ENCODE peak calls at places on chromosomes 11 and 22, in ten cellular contexts. G is heart right ventricle, L is PC-3, B is upper lobe of right lung, M is mucosa of descending colon, S is astrocyte of the spinal cord, T is tibial nerve, A is HepG2, D is foreskin fibroblast, Q is cardiac muscle cell. E is an unnamed sample.

GRCh38 chr11:64453466-64453865 is 94.5 kb downstream of the RPS6KA4 start:
- DNase-seq in L (no peak), T (no peak), Q (no peak), M (no peak), B (peak; percentile 38), G (no peak), S (no peak), D (no peak), A (no peak), E (no peak)

GRCh38 chr11:134529212-134530096 is 117.4 kb upstream of the B3GAT1 start:
- DNase-seq in M (no peak), A (no peak), D (no peak), L (no peak), B (peak; percentile 53), G (peak; percentile 2), Q (no peak), T (no peak), S (no peak), E (no peak)

GRCh38 chr11:123654566-123655081 is at the start of gene SCN3B:
- DNase-seq in A (peak; percentile 24), M (peak; percentile 62), S (peak; percentile 70), G (peak; percentile 73), Q (peak; percentile 71), D (peak; percentile 74), B (peak; percentile 75), T (no peak), L (peak; percentile 74), E (peak; percentile 26)

GRCh38 chr11:76839326-76839725 is 21.4 kb upstream of the ACER3 start:
- DNase-seq in M (no peak), D (no peak), L (peak; percentile 83), T (no peak), G (no peak), A (no peak), Q (no peak), S (no peak), B (no peak), E (no peak)

GRCh38 chr11:81987829-81988472 is 745.7 kb downstream of the FAM181B start:
- DNase-seq in Q (peak; percentile 41), D (peak; percentile 23), T (no peak), A (no peak), G (no peak), B (no peak), L (no peak), S (peak; percentile 22), M (no peak), E (peak; percentile 6)

GRCh38 chr11:74133416-74133815 is 37.4 kb downstream of the C2CD3 start:
- DNase-seq in B (no peak), L (no peak), T (no peak), D (no peak), M (no peak), Q (no peak), A (no peak), G (no peak), S (no peak), E (no peak)

GRCh38 chr11:1481483-1481825 is 5.1 kb downstream of the MOB2 start:
- DNase-seq in G (no peak), D (no peak), B (no peak), M (no peak), A (no peak), S (no peak), L (no peak), T (no peak), Q (no peak), E (no peak)

GRCh38 chr22:46445771-46446485 is 91.5 kb downstream of the CELSR1 start:
- DNase-seq in T (no peak), M (no peak), B (no peak), A (no peak), G (no peak), Q (no peak), S (no peak), L (no peak), D (no peak), E (no peak)

GRCh38 chr11:122628691-122629555 is 26.6 kb upstream of the UBASH3B start:
- DNase-seq in S (peak; percentile 75), B (peak; percentile 76), A (peak; percentile 65), G (peak; percentile 48), L (peak; percentile 94), D (peak; percentile 88), Q (peak; percentile 82), T (peak; percentile 69), M (no peak), E (peak; percentile 44)

GRCh38 chr11:96293583-96293982 is 49.4 kb downstream of the MAML2 start:
- DNase-seq in A (no peak), M (no peak), Q (peak; percentile 57), D (no peak), G (no peak), T (no peak), S (peak; percentile 29), L (no peak), B (no peak), E (no peak)

GRCh38 chr11:92670293-92670890 is 299.1 kb upstream of the MTNR1B start:
- DNase-seq in D (no peak), L (no peak), S (no peak), A (no peak), T (no peak), M (no peak), G (no peak), B (no peak), Q (no peak), E (no peak)

GRCh38 chr22:44357962-44358553 is 45.3 kb upstream of the SHISAL1 start:
- DNase-seq in S (peak; percentile 35), M (peak; percentile 40), Q (peak; percentile 54), B (peak; percentile 59), D (no peak), G (no peak), A (no peak), L (no peak), T (no peak), E (no peak)

GRCh38 chr11:64534950-64535349 is 56.1 kb upstream of the SLC22A12 start:
- DNase-seq in L (no peak), A (no peak), S (no peak), D (no peak), T (no peak), M (no peak), B (no peak), G (peak; percentile 26), Q (no peak), E (no peak)

GRCh38 chr11:108405706-108406105 is 61.6 kb downstream of the C11orf65 start:
- DNase-seq in L (peak; percentile 32), D (peak; percentile 2), S (no peak), B (no peak), T (no peak), A (no peak), M (no peak), Q (no peak), G (no peak), E (no peak)

GRCh38 chr11:27241316-27242122 is 121.5 kb downstream of the CCDC34 start:
- DNase-seq in S (peak; percentile 86), Q (peak; percentile 56), M (no peak), B (no peak), G (no peak), D (peak; percentile 90), T (no peak), L (peak; percentile 84), A (no peak), E (peak; percentile 83)

GRCh38 chr22:50469377-50470305 is 5.2 kb downstream of the SBF1 start:
- DNase-seq in G (no peak), B (peak; percentile 86), M (peak; percentile 98), A (no peak), T (peak; percentile 13), L (peak; percentile 64), S (peak; percentile 51), D (peak; percentile 64), Q (peak; percentile 39), E (no peak)
- H3K4me3 ChIP-seq in G (no peak overlapping the region), B (peak overlapping the region; percentile 10), M (no peak overlapping the region), A (no peak overlapping the region), T (no peak overlapping the region), L (no peak overlapping the region), S (no peak overlapping the region), D (no peak overlapping the region), Q (no peak overlapping the region), E (no peak overlapping the region)

DNA sequence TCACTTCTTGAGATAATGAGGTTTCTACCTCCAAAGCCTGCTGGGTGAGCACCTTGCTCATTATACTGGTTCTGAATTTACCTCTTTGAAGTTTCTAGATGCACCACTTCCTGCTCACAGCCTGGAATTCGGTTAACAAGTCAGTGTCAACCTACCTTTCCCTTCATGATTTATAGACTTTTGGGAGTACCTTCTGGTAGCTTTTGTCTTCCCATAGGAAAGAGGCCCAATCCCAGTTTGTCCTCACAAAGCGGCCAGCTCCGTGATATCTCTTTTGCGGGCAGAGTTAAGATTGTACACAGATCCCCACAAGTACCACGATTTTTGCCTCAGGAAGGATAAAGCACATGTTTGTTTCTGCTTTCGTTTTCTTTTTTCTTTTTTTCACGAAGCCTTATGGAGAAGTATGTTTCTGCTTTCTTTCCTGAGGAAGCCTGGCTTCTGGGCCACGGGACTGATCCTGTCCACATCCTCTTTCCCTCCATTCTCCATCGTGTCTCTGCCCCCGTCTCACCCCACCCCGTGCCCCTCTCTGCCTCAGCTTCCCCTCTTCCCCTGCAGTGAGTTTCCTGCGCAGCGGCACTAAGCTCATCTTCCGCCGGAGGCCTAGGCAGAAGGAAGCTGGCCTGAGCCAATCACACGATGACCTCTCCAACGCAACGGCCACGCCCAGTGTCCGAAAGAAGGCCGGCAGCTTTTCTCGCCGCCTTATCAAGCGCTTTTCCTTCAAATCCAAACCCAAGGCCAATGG is 5.7 kb upstream of the HINFP start:
- DNase-seq in T (no peak), M (peak; percentile 58), L (no peak), A (no peak), Q (no peak), G (peak; percentile 47), D (no peak), S (no peak), B (peak; percentile 84), E (no peak)
- H3K4me3 ChIP-seq in T (no peak overlapping the region), M (no peak overlapping the region), L (no peak overlapping the region), A (no peak overlapping the region), Q (no peak overlapping the region), G (no peak overlapping the region), D (no peak overlapping the region), S (no peak overlapping the region), B (peak overlapping the region; percentile 21), E (no peak overlapping the region)

GRCh38 chr11:129248618-129249017 is 56.5 kb upstream of the ARHGAP32 start:
- DNase-seq in T (no peak), G (no peak), B (no peak), M (no peak), L (peak; percentile 82), A (peak; percentile 77), D (peak; percentile 81), Q (peak; percentile 64), S (peak; percentile 66), E (no peak)
- H3K4me3 ChIP-seq in T (no peak overlapping the region), G (no peak overlapping the region), B (no peak overlapping the region), M (no peak overlapping the region), L (no peak overlapping the region), A (no peak overlapping the region), D (no peak overlapping the region), Q (no peak overlapping the region), S (no peak overlapping the region), E (no peak overlapping the region)

GRCh38 chr11:130421199-130421585 is 7.2 kb downstream of the ADAMTS8 start:
- DNase-seq in B (no peak), A (no peak), Q (no peak), D (no peak), L (no peak), M (no peak), S (no peak), T (no peak), G (no peak), E (no peak)
- H3K4me3 ChIP-seq in B (no peak overlapping the region), A (no peak overlapping the region), Q (no peak overlapping the region), D (no peak overlapping the region), L (no peak overlapping the region), M (no peak overlapping the region), S (no peak overlapping the region), T (no peak overlapping the region), G (no peak overlapping the region), E (no peak overlapping the region)